ENCODE peak calls at places on chromosomes 16 and 17, in six cellular contexts. One of them, this sample, is unnamed.

GRCh38 chr16:30335598-30336474 is 19.3 kb downstream of the CD2BP2 start:
- DNase-seq in GM10248: no peak
- DNase-seq in cardiac fibroblast: peak
- DNase-seq in fibroblast of the aortic adventitia: peak
- DNase-seq in H1: no peak
- DNase-seq in ovary: peak
- DNase-seq in this sample: peak

GRCh38 chr16:11403534-11403795 is 58.2 kb downstream of the RMI2 start:
- DNase-seq in GM10248: no peak
- DNase-seq in cardiac fibroblast: no peak
- DNase-seq in fibroblast of the aortic adventitia: no peak
- DNase-seq in H1: no peak
- DNase-seq in ovary: no peak
- DNase-seq in this sample: no peak

GRCh38 chr16:30903002-30903401 is 6.6 kb downstream of the CTF1 start:
- DNase-seq in GM10248: no peak
- DNase-seq in cardiac fibroblast: no peak
- DNase-seq in fibroblast of the aortic adventitia: no peak
- DNase-seq in H1: no peak
- DNase-seq in ovary: no peak
- DNase-seq in this sample: peak

GRCh38 chr17:67145406-67145805 is 99.6 kb downstream of the HELZ start:
- DNase-seq in GM10248: no peak
- DNase-seq in cardiac fibroblast: no peak
- DNase-seq in fibroblast of the aortic adventitia: no peak
- DNase-seq in H1: no peak
- DNase-seq in ovary: no peak
- DNase-seq in this sample: no peak

GRCh38 chr16:68473358-68474064 is 25.2 kb upstream of the SMPD3 start:
- DNase-seq in GM10248: no peak
- DNase-seq in cardiac fibroblast: no peak
- DNase-seq in fibroblast of the aortic adventitia: no peak
- DNase-seq in H1: no peak
- DNase-seq in ovary: no peak
- DNase-seq in this sample: no peak

GRCh38 chr16:16052916-16053315 is 103.5 kb downstream of the ABCC1 start:
- DNase-seq in GM10248: no peak
- DNase-seq in cardiac fibroblast: no peak
- DNase-seq in fibroblast of the aortic adventitia: no peak
- DNase-seq in H1: no peak
- DNase-seq in ovary: no peak
- DNase-seq in this sample: no peak

GRCh38 chr17:9090641-9091096 is 69.4 kb downstream of the NTN1 start:
- DNase-seq in GM10248: no peak
- DNase-seq in cardiac fibroblast: no peak
- DNase-seq in fibroblast of the aortic adventitia: no peak
- DNase-seq in H1: no peak
- DNase-seq in ovary: no peak
- DNase-seq in this sample: no peak

GRCh38 chr17:2710804-2711607 is 558 bp downstream of the CLUH start:
- DNase-seq in GM10248: no peak
- DNase-seq in cardiac fibroblast: peak
- DNase-seq in fibroblast of the aortic adventitia: no peak
- DNase-seq in H1: no peak
- DNase-seq in ovary: peak
- DNase-seq in this sample: peak

GRCh38 chr17:44969144-44969780 is 1.2 kb upstream of the C1QL1 start:
- DNase-seq in GM10248: no peak
- DNase-seq in cardiac fibroblast: no peak
- DNase-seq in fibroblast of the aortic adventitia: no peak
- DNase-seq in H1: no peak
- DNase-seq in ovary: peak
- DNase-seq in this sample: no peak

GRCh38 chr17:63696381-63696961 is 3.5 kb downstream of the LIMD2 start:
- DNase-seq in GM10248: peak
- DNase-seq in cardiac fibroblast: peak
- DNase-seq in fibroblast of the aortic adventitia: peak
- DNase-seq in H1: no peak
- DNase-seq in ovary: no peak
- DNase-seq in this sample: peak

GRCh38 chr16:59878479-59878878 is 1144.4 kb upstream of the GOT2 start:
- DNase-seq in GM10248: no peak
- DNase-seq in cardiac fibroblast: peak
- DNase-seq in fibroblast of the aortic adventitia: no peak
- DNase-seq in H1: no peak
- DNase-seq in ovary: no peak
- DNase-seq in this sample: no peak

GRCh38 chr17:60139438-60140285 is 10.1 kb upstream of the CA4 start:
- DNase-seq in GM10248: peak
- DNase-seq in cardiac fibroblast: peak
- DNase-seq in fibroblast of the aortic adventitia: peak
- DNase-seq in H1: no peak
- DNase-seq in ovary: peak
- DNase-seq in this sample: peak

GRCh38 chr17:50884354-50885311 is 18.5 kb upstream of the TOB1 start:
- DNase-seq in GM10248: no peak
- DNase-seq in cardiac fibroblast: no peak
- DNase-seq in fibroblast of the aortic adventitia: peak
- DNase-seq in H1: no peak
- DNase-seq in ovary: no peak
- DNase-seq in this sample: no peak

GRCh38 chr16:48201515-48202201 is 42.4 kb upstream of the LONP2 start:
- DNase-seq in GM10248: no peak
- DNase-seq in cardiac fibroblast: no peak
- DNase-seq in fibroblast of the aortic adventitia: no peak
- DNase-seq in H1: no peak
- DNase-seq in ovary: no peak
- DNase-seq in this sample: no peak

GRCh38 chr17:65548570-65548969 is 12.9 kb downstream of the AXIN2 start:
- DNase-seq in GM10248: no peak
- DNase-seq in cardiac fibroblast: no peak
- DNase-seq in fibroblast of the aortic adventitia: no peak
- DNase-seq in H1: no peak
- DNase-seq in ovary: no peak
- DNase-seq in this sample: no peak

GRCh38 chr17:39715375-39716072 is 14.8 kb downstream of the MIEN1 start:
- DNase-seq in GM10248: no peak
- DNase-seq in cardiac fibroblast: no peak
- DNase-seq in fibroblast of the aortic adventitia: no peak
- DNase-seq in H1: no peak
- DNase-seq in ovary: no peak
- DNase-seq in this sample: no peak

GRCh38 chr17:75965468-75965867 is 13.5 kb downstream of the ACOX1 start:
- DNase-seq in GM10248: no peak
- DNase-seq in cardiac fibroblast: no peak
- DNase-seq in fibroblast of the aortic adventitia: no peak
- DNase-seq in H1: no peak
- DNase-seq in ovary: no peak
- DNase-seq in this sample: no peak

GRCh38 chr17:79923974-79924638 is 84.9 kb upstream of the CBX4 start:
- DNase-seq in GM10248: peak
- DNase-seq in cardiac fibroblast: peak
- DNase-seq in fibroblast of the aortic adventitia: peak
- DNase-seq in H1: peak
- DNase-seq in ovary: peak
- DNase-seq in this sample: peak

GRCh38 chr17:80797741-80798594 is 193.7 kb upstream of the CHMP6 start:
- DNase-seq in GM10248: no peak
- DNase-seq in cardiac fibroblast: no peak
- DNase-seq in fibroblast of the aortic adventitia: no peak
- DNase-seq in H1: no peak
- DNase-seq in ovary: no peak
- DNase-seq in this sample: no peak

GRCh38 chr16:70694088-70694487 is 8.2 kb upstream of the MTSS2 start:
- DNase-seq in GM10248: no peak
- DNase-seq in cardiac fibroblast: peak
- DNase-seq in fibroblast of the aortic adventitia: peak
- DNase-seq in H1: peak
- DNase-seq in ovary: no peak
- DNase-seq in this sample: no peak

GRCh38 chr16:2586241-2586640 is 48.4 kb downstream of the PDPK1 start:
- DNase-seq in GM10248: peak
- DNase-seq in cardiac fibroblast: no peak
- DNase-seq in fibroblast of the aortic adventitia: no peak
- DNase-seq in H1: no peak
- DNase-seq in ovary: no peak
- DNase-seq in this sample: peak
- TF ChIP-seq CTCF in GM10248: no peak
- TF ChIP-seq CTCF in cardiac fibroblast: peak
- TF ChIP-seq CTCF in fibroblast of the aortic adventitia: no peak
- TF ChIP-seq CTCF in H1: peak
- TF ChIP-seq CTCF in ovary: no peak
- TF ChIP-seq CTCF in this sample: peak

DNA sequence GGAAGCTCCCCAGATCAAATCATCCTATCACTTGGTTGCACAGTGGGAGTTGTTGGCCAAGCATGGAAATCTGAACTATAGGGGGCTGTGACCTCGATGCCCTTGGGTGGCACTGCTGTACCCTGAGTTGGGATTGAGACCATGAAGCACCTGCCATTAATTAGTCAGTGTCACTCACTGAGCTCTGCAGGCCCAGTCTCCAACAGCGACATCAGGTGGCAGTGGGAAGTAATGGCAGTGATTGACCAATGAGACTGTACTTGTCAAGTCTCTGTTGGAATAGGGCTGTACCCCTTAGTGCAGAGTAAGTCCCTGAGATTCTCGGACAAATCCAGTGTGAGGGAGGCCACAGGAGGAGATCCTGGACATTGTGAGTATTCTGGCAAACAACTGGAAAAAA is 118.0 kb upstream of the RPL38 start:
- DNase-seq in GM10248: no peak
- DNase-seq in cardiac fibroblast: no peak
- DNase-seq in fibroblast of the aortic adventitia: no peak
- DNase-seq in H1: no peak
- DNase-seq in ovary: no peak
- DNase-seq in this sample: peak
- TF ChIP-seq CTCF in GM10248: no peak
- TF ChIP-seq CTCF in cardiac fibroblast: no peak
- TF ChIP-seq CTCF in fibroblast of the aortic adventitia: no peak
- TF ChIP-seq CTCF in H1: peak
- TF ChIP-seq CTCF in ovary: no peak
- TF ChIP-seq CTCF in this sample: peak

GRCh38 chr17:19397556-19398041 is 10.6 kb upstream of the MFAP4 start:
- DNase-seq in GM10248: no peak
- DNase-seq in cardiac fibroblast: no peak
- DNase-seq in fibroblast of the aortic adventitia: no peak
- DNase-seq in H1: peak
- DNase-seq in ovary: no peak
- DNase-seq in this sample: no peak
- TF ChIP-seq CTCF in GM10248: no peak
- TF ChIP-seq CTCF in cardiac fibroblast: no peak
- TF ChIP-seq CTCF in fibroblast of the aortic adventitia: no peak
- TF ChIP-seq CTCF in H1: peak
- TF ChIP-seq CTCF in ovary: no peak
- TF ChIP-seq CTCF in this sample: no peak

GRCh38 chr16:74716355-74716754 is 15.7 kb upstream of the MLKL start:
- DNase-seq in GM10248: no peak
- DNase-seq in cardiac fibroblast: no peak
- DNase-seq in fibroblast of the aortic adventitia: no peak
- DNase-seq in H1: no peak
- DNase-seq in ovary: no peak
- DNase-seq in this sample: no peak

GRCh38 chr16:74717367-74717766 is 16.7 kb upstream of the MLKL start:
- DNase-seq in GM10248: no peak
- DNase-seq in cardiac fibroblast: no peak
- DNase-seq in fibroblast of the aortic adventitia: no peak
- DNase-seq in H1: no peak
- DNase-seq in ovary: no peak
- DNase-seq in this sample: no peak

GRCh38 chr16:74720579-74720978 is 19.9 kb upstream of the MLKL start:
- DNase-seq in GM10248: no peak
- DNase-seq in cardiac fibroblast: no peak
- DNase-seq in fibroblast of the aortic adventitia: no peak
- DNase-seq in H1: no peak
- DNase-seq in ovary: no peak
- DNase-seq in this sample: no peak

GRCh38 chr16:74718140-74718539 is 17.5 kb upstream of the MLKL start:
- DNase-seq in GM10248: no peak
- DNase-seq in cardiac fibroblast: no peak
- DNase-seq in fibroblast of the aortic adventitia: no peak
- DNase-seq in H1: no peak
- DNase-seq in ovary: no peak
- DNase-seq in this sample: no peak

GRCh38 chr16:74718741-74719610 is 18.3 kb upstream of the MLKL start:
- DNase-seq in GM10248: no peak
- DNase-seq in cardiac fibroblast: no peak
- DNase-seq in fibroblast of the aortic adventitia: no peak
- DNase-seq in H1: no peak
- DNase-seq in ovary: no peak
- DNase-seq in this sample: no peak
- TF ChIP-seq CTCF in GM10248: no peak
- TF ChIP-seq CTCF in cardiac fibroblast: no peak
- TF ChIP-seq CTCF in fibroblast of the aortic adventitia: no peak
- TF ChIP-seq CTCF in H1: peak
- TF ChIP-seq CTCF in ovary: no peak
- TF ChIP-seq CTCF in this sample: no peak

GRCh38 chr17:81907219-81908145 is 3.7 kb downstream of the PCYT2 start:
- DNase-seq in GM10248: no peak
- DNase-seq in cardiac fibroblast: no peak
- DNase-seq in fibroblast of the aortic adventitia: no peak
- DNase-seq in H1: no peak
- DNase-seq in ovary: no peak
- DNase-seq in this sample: no peak
- TF ChIP-seq CTCF in GM10248: no peak
- TF ChIP-seq CTCF in cardiac fibroblast: peak
- TF ChIP-seq CTCF in fibroblast of the aortic adventitia: no peak
- TF ChIP-seq CTCF in H1: no peak
- TF ChIP-seq CTCF in ovary: no peak
- TF ChIP-seq CTCF in this sample: no peak

DNA sequence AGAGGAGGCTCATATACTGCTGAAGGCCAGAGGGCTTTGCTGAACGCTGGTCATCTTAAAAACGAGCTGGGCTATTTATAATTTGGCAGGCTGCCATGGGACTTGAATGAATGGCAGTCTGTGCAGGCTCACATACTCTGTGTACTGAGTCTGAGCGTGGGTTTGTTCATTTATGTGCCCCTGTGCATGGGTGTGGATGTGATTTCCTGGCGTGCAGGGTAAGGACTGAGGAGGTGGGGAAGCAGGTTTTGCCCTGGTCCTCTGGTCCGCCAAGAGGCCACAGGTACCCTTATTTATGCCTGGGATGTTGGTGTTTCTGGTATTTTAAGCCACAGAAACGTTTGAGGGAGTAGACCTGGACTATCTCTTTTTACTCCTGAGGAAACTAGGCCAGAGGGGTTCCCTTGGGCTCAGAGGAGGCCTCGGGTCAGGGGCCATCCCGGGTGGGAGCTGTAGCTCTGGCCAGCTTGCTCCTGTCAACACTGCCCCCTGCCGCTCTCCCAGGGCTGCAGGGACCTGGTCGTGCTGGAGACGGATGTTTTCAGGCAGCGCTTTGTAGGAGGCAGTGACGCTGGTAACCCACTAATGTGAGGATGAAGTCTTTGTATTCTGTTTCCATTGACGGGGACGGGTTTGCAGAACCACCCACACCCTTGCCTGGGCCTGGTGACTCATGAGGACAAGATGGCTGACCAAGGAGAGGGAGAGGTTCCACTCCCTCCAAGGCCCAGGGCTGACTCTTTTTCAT is 184.4 kb downstream of the MSI2 start:
- DNase-seq in GM10248: peak
- DNase-seq in cardiac fibroblast: peak
- DNase-seq in fibroblast of the aortic adventitia: peak
- DNase-seq in H1: peak
- DNase-seq in ovary: peak
- DNase-seq in this sample: peak
- TF ChIP-seq CTCF in GM10248: peak
- TF ChIP-seq CTCF in cardiac fibroblast: peak
- TF ChIP-seq CTCF in fibroblast of the aortic adventitia: no peak
- TF ChIP-seq CTCF in H1: peak
- TF ChIP-seq CTCF in ovary: peak
- TF ChIP-seq CTCF in this sample: peak

GRCh38 chr17:74454197-74455024 is 12.0 kb upstream of the CD300A start:
- DNase-seq in GM10248: no peak
- DNase-seq in cardiac fibroblast: peak
- DNase-seq in fibroblast of the aortic adventitia: peak
- DNase-seq in H1: no peak
- DNase-seq in ovary: no peak
- DNase-seq in this sample: peak
- TF ChIP-seq CTCF in GM10248: peak
- TF ChIP-seq CTCF in cardiac fibroblast: no peak
- TF ChIP-seq CTCF in fibroblast of the aortic adventitia: peak
- TF ChIP-seq CTCF in H1: no peak
- TF ChIP-seq CTCF in ovary: peak
- TF ChIP-seq CTCF in this sample: no peak